ENCODE peak calls at places on chromosomes 12 and 14, in four cellular contexts. O is lung, U is mesendoderm, N is Calu3. H is an unnamed sample.

GRCh38 chr14:93337143-93337753 is 4.4 kb upstream of the BTBD7 start:
- DNase-seq in U (peak), N (no peak), O (no peak), H (peak)

GRCh38 chr14:77653473-77653872 is 37.0 kb upstream of the SPTLC2 start:
- DNase-seq in N (no peak), O (no peak), U (peak), H (peak)

GRCh38 chr14:75341639-75342038 is 63.0 kb downstream of the FOS start:
- DNase-seq in N (no peak), U (no peak), O (no peak), H (no peak)

GRCh38 chr12:61355105-61355504 is 905.1 kb upstream of the USP15 start:
- DNase-seq in N (no peak), O (no peak), U (no peak), H (no peak)

GRCh38 chr14:72710212-72710611 is 183.7 kb downstream of the DPF3 start:
- DNase-seq in O (no peak), N (no peak), U (no peak), H (no peak)

GRCh38 chr12:18171571-18171970 is 81.6 kb upstream of the RERGL start:
- DNase-seq in N (no peak), U (no peak), O (no peak), H (no peak)

GRCh38 chr12:109497675-109498074 is 20.2 kb downstream of the UBE3B start:
- DNase-seq in O (no peak), U (no peak), N (no peak), H (no peak)

GRCh38 chr14:104573930-104574329 is 5.6 kb upstream of the C14orf180 start:
- DNase-seq in O (no peak), N (no peak), U (peak), H (no peak)

GRCh38 chr14:67411375-67411774 is 590 bp downstream of the PLEK2 start:
- DNase-seq in N (no peak), O (no peak), U (no peak), H (no peak)

GRCh38 chr14:91693342-91693741 is 38.5 kb downstream of the CATSPERB start:
- DNase-seq in N (peak), O (no peak), U (no peak), H (no peak)

GRCh38 chr12:76143343-76144252 is 59.1 kb upstream of the NAP1L1 start:
- DNase-seq in N (no peak), O (no peak), U (no peak), H (no peak)

GRCh38 chr12:132327351-132328171 is 1.8 kb downstream of the GALNT9 start:
- DNase-seq in N (peak), U (peak), O (peak), H (no peak)

GRCh38 chr12:34403706-34404376 is 381.5 kb downstream of the ALG10 start:
- DNase-seq in N (no peak), U (no peak), O (peak), H (no peak)

GRCh38 chr12:114381177-114381576 is 24.8 kb downstream of the TBX5 start:
- DNase-seq in N (no peak), U (no peak), O (no peak), H (no peak)

GRCh38 chr12:2641209-2641608 is 153.6 kb upstream of the FKBP4 start:
- DNase-seq in U (peak), N (peak), O (no peak), H (peak)

GRCh38 chr14:99809376-99809775 is 16.2 kb downstream of the EML1 start:
- DNase-seq in O (peak), U (no peak), N (no peak), H (no peak)

GRCh38 chr12:49903351-49903699 is 375 bp downstream of the FAIM2 start:
- DNase-seq in N (no peak), O (no peak), U (no peak), H (no peak)

GRCh38 chr14:21894003-21894897 is 220.6 kb upstream of the OR4E1 start:
- DNase-seq in N (peak), U (peak), O (no peak), H (peak)

GRCh38 chr12:76611533-76611932 is 52.0 kb upstream of the OSBPL8 start:
- DNase-seq in U (no peak), N (no peak), O (no peak), H (no peak)

GRCh38 chr12:68119724-68120211 is 39.8 kb downstream of the IFNG start:
- DNase-seq in N (no peak), U (no peak), O (no peak), H (no peak)

GRCh38 chr12:62658910-62659309 is 192.3 kb downstream of the MON2 start:
- DNase-seq in N (no peak), U (peak), O (no peak), H (peak)

GRCh38 chr12:132827763-132828703 is 636 bp downstream of the GOLGA3 start:
- DNase-seq in N (peak), O (peak), U (peak), H (peak)

GRCh38 chr14:91649930-91650329 is 82.0 kb downstream of the CATSPERB start:
- DNase-seq in N (peak), U (peak), O (no peak), H (peak)

GRCh38 chr14:101627913-101628257 is 66.6 kb downstream of the DIO3 start:
- DNase-seq in N (no peak), U (no peak), O (no peak), H (no peak)

GRCh38 chr14:72600551-72601330 is 293.2 kb downstream of the DPF3 start:
- DNase-seq in N (no peak), U (no peak), O (no peak), H (no peak)

GRCh38 chr14:100375273-100375962 is 52.3 kb downstream of the SLC25A47 start:
- DNase-seq in O (peak), N (peak), U (peak), H (peak)

GRCh38 chr12:68794653-68795253 is 13.2 kb upstream of the MDM2 start:
- DNase-seq in U (no peak), O (no peak), N (no peak), H (no peak)

GRCh38 chr12:124938606-124939427 is 24.4 kb upstream of the UBC start:
- DNase-seq in N (peak), U (peak), O (peak), H (peak)

GRCh38 chr14:26531894-26532293 is 65.9 kb downstream of the NOVA1 start:
- DNase-seq in O (no peak), N (no peak), U (peak), H (peak)

GRCh38 chr12:65532162-65532561 is 253.7 kb downstream of the MSRB3 start:
- DNase-seq in O (no peak), U (no peak), N (no peak), H (no peak)

GRCh38 chr14:99201351-99202073 is 70.5 kb downstream of the BCL11B start:
- DNase-seq in N (no peak), O (no peak), U (peak), H (peak)

GRCh38 chr12:56900583-56900982 is 33.6 kb downstream of the SDR9C7 start:
- DNase-seq in O (no peak), N (no peak), U (peak), H (no peak)